ENCODE peak calls at places on chromosomes 5 and 9, in four cellular contexts. A, U, Q and Y are unnamed samples. For H3K27me3, the result is how much of the 10 kb centered on the place peaks cover.

GRCh38 chr5:63170496-63170895 is 591.9 kb downstream of the LRRC70 start:
- DNase-seq in A (no peak), U (no peak), Q (no peak), Y (no peak)

GRCh38 chr5:143217065-143217803 is 186.3 kb downstream of the NR3C1 start:
- DNase-seq in A (no peak), U (peak), Q (peak), Y (no peak)

GRCh38 chr9:93633492-93634221 is 57.3 kb downstream of the PHF2 start:
- DNase-seq in A (peak), U (no peak), Q (no peak), Y (no peak)

GRCh38 chr5:172760136-172760535 is 10.9 kb downstream of the DUSP1 start:
- DNase-seq in A (no peak), U (no peak), Q (no peak), Y (no peak)

GRCh38 chr5:32090755-32091128 is 83.4 kb downstream of the GOLPH3 start:
- DNase-seq in A (no peak), U (no peak), Q (peak), Y (no peak)

GRCh38 chr5:33075731-33076130 is 364.6 kb downstream of the NPR3 start:
- DNase-seq in A (no peak), U (peak), Q (no peak), Y (no peak)

GRCh38 chr9:131025953-131026858 is 17.2 kb downstream of the LAMC3 start:
- DNase-seq in A (no peak), U (no peak), Q (no peak), Y (no peak)

GRCh38 chr9:38107811-38108304 is 38.8 kb upstream of the SHB start:
- DNase-seq in A (no peak), U (no peak), Q (peak), Y (peak)

GRCh38 chr9:93911871-93912554 is 43.1 kb downstream of the BARX1 start:
- DNase-seq in A (no peak), U (peak), Q (peak), Y (no peak)

GRCh38 chr5:156893517-156893916 is 43.4 kb downstream of the PPP1R2B start:
- DNase-seq in A (no peak), U (no peak), Q (no peak), Y (no peak)

GRCh38 chr5:80711938-80712337 is 57.2 kb upstream of the DHFR start:
- DNase-seq in A (no peak), U (peak), Q (peak), Y (peak)

GRCh38 chr5:160379485-160379884 is 9.1 kb upstream of the C1QTNF2 start:
- DNase-seq in A (no peak), U (no peak), Q (no peak), Y (no peak)

GRCh38 chr5:73318308-73318719 is 130.3 kb downstream of the FOXD1 start:
- DNase-seq in A (no peak), U (peak), Q (no peak), Y (no peak)

GRCh38 chr9:29039258-29039657 is 1466.0 kb upstream of the C9orf72 start:
- DNase-seq in A (no peak), U (no peak), Q (no peak), Y (no peak)

GRCh38 chr9:71357346-71357745 is 235.9 kb upstream of the TRPM3 start:
- DNase-seq in A (no peak), U (no peak), Q (peak), Y (no peak)

GRCh38 chr9:71355884-71356283 is 234.5 kb upstream of the TRPM3 start:
- DNase-seq in A (no peak), U (no peak), Q (peak), Y (peak)

GRCh38 chr9:71364196-71364955 is 243.0 kb upstream of the TRPM3 start:
- DNase-seq in A (no peak), U (no peak), Q (no peak), Y (no peak)

GRCh38 chr9:71363286-71363961 is 242.0 kb upstream of the TRPM3 start:
- DNase-seq in A (no peak), U (no peak), Q (no peak), Y (no peak)

GRCh38 chr9:71361357-71361756 is 239.9 kb upstream of the TRPM3 start:
- DNase-seq in A (no peak), U (no peak), Q (no peak), Y (no peak)
- H3K27me3 ChIP-seq in A (under half), U (under half), Q (under half), Y (under half)

DNA sequence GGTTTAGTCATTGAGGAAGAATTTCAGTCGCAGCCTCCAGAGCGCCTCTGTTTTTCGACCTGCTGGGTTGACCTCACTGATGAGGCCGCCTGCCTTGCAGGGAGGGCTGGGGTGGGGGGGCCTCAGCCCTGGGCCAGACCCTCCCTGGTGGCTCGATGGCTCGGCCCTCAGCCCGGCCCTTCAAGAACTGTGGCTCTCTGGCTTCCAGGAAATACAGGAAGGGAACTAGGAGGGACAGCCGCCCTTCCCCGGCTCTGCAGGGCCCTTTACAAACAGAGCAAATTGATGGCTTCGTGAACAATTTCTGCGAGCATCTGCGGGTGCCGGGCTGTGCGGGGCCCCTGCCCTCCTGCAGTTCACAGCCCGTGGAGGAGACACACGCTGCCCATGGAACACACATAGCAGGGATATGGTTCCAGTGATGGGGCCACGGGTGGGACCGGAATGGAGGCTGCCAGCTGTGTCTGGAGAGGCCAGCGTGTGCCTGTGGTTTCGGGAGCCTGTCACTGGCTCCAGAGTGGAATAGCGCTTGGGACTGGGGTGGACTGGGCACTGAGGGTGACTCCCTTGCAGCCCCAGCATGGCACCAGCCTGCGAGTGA is 39.6 kb downstream of the COL5A1 start:
- DNase-seq in A (no peak), U (peak), Q (peak), Y (no peak)
- H3K4ac ChIP-seq in A (no peak), U (no peak), Q (no peak), Y (no peak)

DNA sequence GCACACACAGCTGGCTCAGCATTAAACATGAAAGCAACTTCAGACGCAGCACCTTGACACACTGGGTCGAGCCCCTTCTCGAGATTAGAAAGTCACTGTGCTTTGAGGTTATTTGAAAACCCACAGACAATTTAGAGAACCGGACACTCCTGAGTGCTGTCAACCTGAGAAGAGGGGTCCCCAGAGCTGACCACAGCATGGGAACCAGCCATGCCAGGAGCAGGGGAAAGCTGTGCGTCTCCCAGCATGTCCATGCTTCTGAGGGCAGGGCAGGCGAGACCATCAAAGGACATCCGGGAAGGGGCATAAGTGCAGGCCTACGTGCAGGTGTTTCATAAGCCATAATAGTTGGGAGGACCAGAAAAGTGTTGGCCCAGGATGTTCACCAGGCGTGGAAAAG is 20.5 kb downstream of the SLC6A3 start:
- DNase-seq in A (no peak), U (no peak), Q (no peak), Y (no peak)
- H3K27me3 ChIP-seq in A (under half), U (under half), Q (under half), Y (under half)

GRCh38 chr9:32854271-32854670 is 70.9 kb downstream of the TMEM215 start:
- DNase-seq in A (no peak), U (no peak), Q (no peak), Y (no peak)
- H3K4ac ChIP-seq in A (no peak), U (no peak), Q (no peak), Y (no peak)

GRCh38 chr9:133547116-133547515 is 12.6 kb downstream of the ADAMTSL2 start:
- DNase-seq in A (no peak), U (no peak), Q (no peak), Y (no peak)
- H3K27me3 ChIP-seq in A (under half), U (half or more), Q (under half), Y (under half)

DNA sequence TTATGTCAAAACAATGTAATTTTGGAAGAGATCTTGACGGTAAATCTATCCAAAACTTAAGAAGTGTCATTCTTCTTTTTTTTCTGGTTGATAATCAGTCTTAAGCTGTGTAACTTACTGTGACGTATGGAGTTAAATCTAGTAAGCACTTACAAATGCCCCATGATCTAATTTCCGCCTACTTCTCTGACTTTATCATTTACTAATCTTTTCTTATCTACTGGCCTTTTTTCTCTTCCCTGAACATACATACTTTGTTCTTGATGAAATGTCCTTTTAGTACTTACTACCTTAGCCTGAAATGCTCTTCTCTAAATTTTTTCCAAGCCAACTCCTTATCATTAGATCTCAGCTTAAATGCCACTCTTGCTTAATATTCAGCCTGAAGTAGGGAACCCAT is 27.5 kb downstream of the AP3S1 start:
- DNase-seq in A (no peak), U (no peak), Q (no peak), Y (no peak)
- H3K4ac ChIP-seq in A (no peak), U (no peak), Q (no peak), Y (no peak)

GRCh38 chr9:37037744-37038640 is 3.9 kb upstream of the PAX5 start:
- DNase-seq in A (peak), U (no peak), Q (peak), Y (no peak)
- H3K27me3 ChIP-seq in A (half or more), U (half or more), Q (under half), Y (under half)